ENCODE peak calls at places on chromosomes 6 and 20, in seven cellular contexts. X is psoas muscle, G is caudate nucleus, V is Peyer's patch, L is IMR-90, P is right atrium auricular region, J is esophagus squamous epithelium. Y is an unnamed sample.

GRCh38 chr6:116018976-116019375 is 41.7 kb downstream of the FRK start:
- DNase-seq in L (peak; percentile 33), V (no peak), X (no peak), G (no peak), P (no peak), J (no peak), Y (no peak)

GRCh38 chr20:37364927-37365272 is 19.0 kb downstream of the SRC start:
- DNase-seq in J (no peak), X (no peak), G (no peak), V (no peak), P (no peak), L (no peak), Y (no peak)

GRCh38 chr6:132445201-132445951 is 44.1 kb upstream of the MOXD1 start:
- DNase-seq in P (no peak), L (peak; percentile 88), J (no peak), G (no peak), X (no peak), V (no peak), Y (no peak)

GRCh38 chr6:24357336-24358218 is at the start of gene DCDC2:
- DNase-seq in X (peak; percentile 31), J (no peak), L (no peak), P (no peak), G (no peak), V (peak; percentile 79), Y (peak; percentile 41)

GRCh38 chr20:32336918-32337347 is 21.2 kb upstream of the ASXL1 start:
- DNase-seq in L (peak; percentile 54), G (no peak), P (no peak), V (no peak), X (no peak), J (no peak), Y (no peak)

GRCh38 chr6:25062070-25062811 is 126.5 kb upstream of the RIPOR2 start:
- DNase-seq in P (no peak), G (no peak), L (no peak), V (no peak), J (no peak), X (no peak), Y (no peak)

GRCh38 chr20:6590891-6591679 is 176.4 kb upstream of the BMP2 start:
- DNase-seq in L (peak; percentile 77), J (no peak), G (no peak), P (no peak), X (no peak), V (no peak), Y (no peak)

GRCh38 chr6:14068133-14068532 is 49.4 kb upstream of the CD83 start:
- DNase-seq in J (no peak), P (no peak), G (no peak), L (peak; percentile 89), X (no peak), V (no peak), Y (no peak)

GRCh38 chr6:404685-405423 is 13.3 kb downstream of the IRF4 start:
- DNase-seq in P (no peak), X (no peak), L (no peak), V (no peak), G (no peak), J (no peak), Y (no peak)

GRCh38 chr6:45377041-45377554 is 636 bp downstream of the SUPT3H start:
- DNase-seq in L (peak; percentile 16), G (no peak), X (no peak), J (peak; percentile 55), P (no peak), V (no peak), Y (no peak)

GRCh38 chr20:32685541-32686529 is 12.1 kb upstream of the C20orf203 start:
- DNase-seq in L (peak; percentile 93), P (no peak), X (peak; percentile 56), G (no peak), J (no peak), V (no peak), Y (no peak)

GRCh38 chr6:100446115-100446921 is 18.4 kb downstream of the SIM1 start:
- DNase-seq in X (no peak), L (no peak), P (no peak), G (no peak), V (no peak), J (no peak), Y (no peak)

GRCh38 chr20:62739581-62740285 is 31.1 kb downstream of the NTSR1 start:
- DNase-seq in V (peak; percentile 71), J (no peak), P (peak; percentile 66), G (no peak), X (no peak), L (no peak), Y (peak; percentile 35)
- H3K27ac ChIP-seq in V (peak overlapping the region; percentile 72), J (peak overlapping the region; percentile 77), P (peak overlapping the region; percentile 45), G (no peak overlapping the region), X (no peak overlapping the region), L (peak overlapping the region; percentile 58), Y (no peak overlapping the region)

GRCh38 chr20:56430471-56430870 is 18.4 kb downstream of the CASS4 start:
- DNase-seq in P (no peak), J (no peak), L (no peak), V (no peak), G (no peak), X (no peak), Y (no peak)

GRCh38 chr20:56430957-56431356 is 18.9 kb downstream of the CASS4 start:
- DNase-seq in G (no peak), X (no peak), J (no peak), V (no peak), L (no peak), P (no peak), Y (no peak)

GRCh38 chr20:56428881-56429280 is 16.8 kb downstream of the CASS4 start:
- DNase-seq in G (no peak), X (no peak), L (no peak), J (no peak), V (no peak), P (no peak), Y (no peak)

GRCh38 chr20:56429496-56429895 is 17.4 kb downstream of the CASS4 start:
- DNase-seq in G (no peak), V (no peak), P (no peak), J (no peak), L (peak; percentile 94), X (no peak), Y (no peak)

GRCh38 chr20:56429941-56430340 is 17.9 kb downstream of the CASS4 start:
- DNase-seq in J (no peak), L (no peak), V (no peak), P (no peak), X (no peak), G (no peak), Y (no peak)
- H3K27ac ChIP-seq in J (no peak overlapping the region), L (peak overlapping the region; percentile 95), V (no peak overlapping the region), P (no peak overlapping the region), X (no peak overlapping the region), G (no peak overlapping the region), Y (no peak overlapping the region)

DNA sequence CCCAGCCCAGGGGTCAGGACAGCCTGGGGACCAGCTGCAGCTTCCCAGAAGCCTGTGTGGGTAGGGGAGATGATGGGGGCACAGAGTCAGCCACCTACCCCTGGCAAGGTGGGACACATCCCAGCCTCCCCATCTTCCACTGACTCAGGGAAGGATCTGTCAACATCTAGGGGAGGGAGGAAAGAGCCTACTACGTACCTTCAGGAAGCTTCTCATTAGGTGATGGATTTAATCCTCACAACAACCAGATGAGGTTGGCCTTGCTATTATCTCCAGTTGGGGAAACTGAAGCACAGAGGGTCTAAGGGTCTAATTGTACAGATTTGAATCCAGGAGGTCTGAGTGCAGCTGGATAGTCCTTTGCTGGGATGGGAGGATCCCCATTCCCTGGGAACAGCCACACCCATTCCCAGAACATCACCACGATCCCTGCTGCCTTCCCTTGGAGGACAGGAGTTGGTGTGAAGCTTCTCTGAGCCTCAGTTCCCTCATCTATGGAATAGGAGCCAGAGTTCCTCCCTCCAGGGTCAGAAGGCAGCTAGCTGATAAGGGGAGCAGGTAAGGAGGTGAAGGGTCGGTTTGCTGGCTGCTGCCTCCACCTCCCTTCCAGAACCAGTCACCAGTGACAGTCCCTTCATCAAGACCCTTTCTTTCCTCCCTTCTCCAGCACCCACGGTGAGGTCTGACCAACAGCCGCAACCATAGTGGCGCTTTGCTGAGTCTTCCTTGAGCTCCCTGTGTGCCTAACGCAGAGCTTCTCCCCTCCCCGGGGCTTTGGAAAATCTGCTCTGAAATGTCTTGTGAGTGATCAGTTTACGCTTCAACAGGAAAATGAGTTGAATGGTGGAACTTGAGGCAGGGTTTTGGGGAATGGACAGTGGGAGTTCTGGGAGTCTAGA is 56.8 kb downstream of the CEBPB start:
- DNase-seq in J (no peak), V (no peak), X (no peak), G (no peak), P (no peak), L (no peak), Y (no peak)
- H3K27ac ChIP-seq in J (peak overlapping the region; percentile 80), V (peak overlapping the region; percentile 34), X (no peak overlapping the region), G (no peak overlapping the region), P (no peak overlapping the region), L (no peak overlapping the region), Y (no peak overlapping the region)

DNA sequence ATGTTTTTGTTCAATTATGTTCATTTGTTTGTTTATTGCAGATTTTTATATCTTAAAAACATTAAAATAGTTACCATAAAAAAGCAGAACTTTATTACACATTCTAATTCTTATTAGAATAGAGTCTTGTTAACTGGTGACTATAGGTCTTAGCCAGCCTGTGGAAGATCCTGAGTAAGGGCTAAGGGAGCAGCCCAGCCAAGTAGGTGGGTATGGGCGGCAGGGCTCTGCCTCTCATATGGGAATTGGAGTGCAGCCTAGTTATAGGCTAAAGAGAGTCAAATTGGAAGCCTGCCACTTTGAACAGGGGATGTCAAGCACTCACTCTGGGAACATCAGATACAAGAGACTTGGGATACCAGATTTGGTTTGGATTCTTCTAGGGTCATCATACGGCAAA is 10.5 kb upstream of the HSF2 start:
- DNase-seq in X (no peak), G (no peak), P (no peak), J (no peak), V (no peak), L (no peak), Y (no peak)
- H3K27ac ChIP-seq in X (no peak overlapping the region), G (no peak overlapping the region), P (no peak overlapping the region), J (no peak overlapping the region), V (no peak overlapping the region), L (no peak overlapping the region), Y (no peak overlapping the region)

GRCh38 chr6:165052561-165053500 is 256.6 kb downstream of the C6orf118 start:
- DNase-seq in G (no peak), P (no peak), J (no peak), V (no peak), X (no peak), L (no peak), Y (no peak)
- H3K27ac ChIP-seq in G (no peak overlapping the region), P (no peak overlapping the region), J (no peak overlapping the region), V (no peak overlapping the region), X (no peak overlapping the region), L (no peak overlapping the region), Y (no peak overlapping the region)

GRCh38 chr6:7912024-7912423 is 1.4 kb upstream of the TXNDC5 start:
- DNase-seq in G (no peak), V (no peak), X (peak; percentile 65), J (no peak), L (no peak), P (peak; percentile 80), Y (no peak)

GRCh38 chr6:7910654-7911344 is at the start of gene TXNDC5:
- DNase-seq in X (peak; percentile 84), V (peak; percentile 90), G (peak; percentile 73), L (peak; percentile 62), P (no peak), J (no peak), Y (peak; percentile 77)

GRCh38 chr6:7912736-7913517 is 2.3 kb upstream of the TXNDC5 start:
- DNase-seq in V (no peak), J (no peak), P (no peak), G (no peak), X (no peak), L (no peak), Y (no peak)

GRCh38 chr6:7910298-7910653 is 312 bp downstream of the TXNDC5 start:
- DNase-seq in G (no peak), V (no peak), J (no peak), L (no peak), P (no peak), X (no peak), Y (no peak)

GRCh38 chr6:7911345-7911725 is 747 bp upstream of the TXNDC5 start:
- DNase-seq in P (no peak), J (no peak), V (peak; percentile 58), L (no peak), X (no peak), G (no peak), Y (peak; percentile 6)
- H3K27ac ChIP-seq in P (peak overlapping the region; percentile 83), J (peak overlapping the region; percentile 91), V (peak overlapping the region; percentile 86), L (no peak overlapping the region), X (peak overlapping the region; percentile 74), G (peak overlapping the region; percentile 88), Y (peak overlapping the region; percentile 70)